ENCODE peak calls at places on chromosome 14, in ten cellular contexts. E, R, X, A, F, J, W, T, N and S are unnamed samples.

GRCh38 chr14:81751198-81751597 is 217.5 kb upstream of the SEL1L start:
- DNase-seq in E (no peak), R (no peak), X (no peak), A (no peak), F (no peak), J (no peak), W (no peak), T (no peak), N (no peak), S (no peak)

GRCh38 chr14:97022741-97023140 is 225.6 kb downstream of the VRK1 start:
- DNase-seq in E (no peak), R (no peak), X (no peak), A (no peak), F (no peak), J (no peak), W (no peak), T (no peak), N (no peak), S (no peak)

GRCh38 chr14:97369901-97370300 is 572.7 kb downstream of the VRK1 start:
- DNase-seq in E (no peak), R (no peak), X (no peak), A (no peak), F (peak), J (no peak), W (no peak), T (no peak), N (no peak), S (no peak)

GRCh38 chr14:64112859-64113258 is 181.3 kb downstream of the ESR2 start:
- DNase-seq in E (no peak), R (no peak), X (no peak), A (no peak), F (peak), J (no peak), W (no peak), T (no peak), N (peak), S (no peak)

GRCh38 chr14:63852817-63853730 is at the start of gene SYNE2:
- DNase-seq in E (peak), R (no peak), X (no peak), A (peak), F (peak), J (no peak), W (peak), T (peak), N (peak), S (no peak)

GRCh38 chr14:89748004-89748403 is 206.5 kb downstream of the EFCAB11 start:
- DNase-seq in E (no peak), R (no peak), X (no peak), A (no peak), F (no peak), J (no peak), W (no peak), T (no peak), N (no peak), S (no peak)

GRCh38 chr14:37583358-37584210 is 11.5 kb downstream of the FOXA1 start:
- DNase-seq in E (no peak), R (no peak), X (no peak), A (peak), F (no peak), J (no peak), W (peak), T (no peak), N (no peak), S (no peak)

GRCh38 chr14:73784988-73785313 is 66.7 kb upstream of the PTGR2 start:
- DNase-seq in E (no peak), R (no peak), X (no peak), A (no peak), F (no peak), J (no peak), W (no peak), T (no peak), N (no peak), S (no peak)

GRCh38 chr14:104638190-104638589 is 33.6 kb upstream of the TMEM179 start:
- DNase-seq in E (no peak), R (no peak), X (no peak), A (no peak), F (no peak), J (no peak), W (no peak), T (no peak), N (no peak), S (no peak)

DNA sequence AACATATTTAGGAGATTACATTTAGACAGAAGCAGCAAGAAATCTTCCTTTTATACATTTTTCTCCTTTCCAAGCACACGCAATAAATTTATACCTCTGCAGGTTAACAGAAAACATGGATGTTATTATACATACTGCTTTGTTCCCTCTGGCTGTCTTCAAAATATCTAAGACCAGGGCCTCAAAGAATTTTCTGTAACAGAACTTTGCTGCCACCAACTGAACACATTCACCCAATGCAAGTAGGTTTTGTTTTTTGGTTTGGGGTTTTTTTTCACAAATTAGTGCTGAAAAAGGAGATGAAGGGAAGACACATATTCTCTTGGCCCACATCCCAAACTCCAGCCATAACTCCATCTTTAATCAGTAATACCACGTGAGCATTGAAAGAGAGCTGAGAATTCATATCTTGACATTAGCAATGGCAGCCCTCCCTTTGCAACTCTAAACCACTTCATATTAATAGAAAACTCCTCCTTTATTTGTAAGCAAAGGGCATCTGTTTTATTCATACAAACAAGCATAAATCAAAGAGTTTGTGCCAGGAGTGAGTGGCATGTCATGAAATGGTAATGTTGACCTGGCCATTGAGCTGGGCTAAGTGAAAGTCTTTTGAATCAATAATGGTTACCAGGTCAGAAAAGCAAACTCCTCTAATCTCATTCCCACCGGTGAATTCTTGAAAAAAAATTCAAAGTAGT is 150.8 kb upstream of the FSCB start:
- DNase-seq in E (no peak), R (peak), X (no peak), A (peak), F (peak), J (peak), W (no peak), T (no peak), N (peak), S (no peak)
- TF ChIP-seq CTCF in E (no peak), R (peak), X (peak), A (peak), F (peak), J (peak), W (peak), T (no peak), N (no peak), S (no peak)

GRCh38 chr14:35384386-35385041 is 20.0 kb downstream of the NFKBIA start:
- DNase-seq in E (no peak), R (peak), X (no peak), A (peak), F (peak), J (no peak), W (no peak), T (no peak), N (no peak), S (no peak)
- TF ChIP-seq CTCF in E (no peak), R (peak), X (no peak), A (no peak), F (no peak), J (peak), W (no peak), T (no peak), N (no peak), S (no peak)

GRCh38 chr14:69571449-69571878 is 3.2 kb downstream of the CCDC177 start:
- DNase-seq in E (no peak), R (no peak), X (no peak), A (peak), F (no peak), J (no peak), W (no peak), T (no peak), N (no peak), S (no peak)

GRCh38 chr14:69570836-69571330 is 3.8 kb downstream of the CCDC177 start:
- DNase-seq in E (no peak), R (no peak), X (no peak), A (no peak), F (no peak), J (no peak), W (no peak), T (no peak), N (no peak), S (no peak)

GRCh38 chr14:69572634-69573135 is 2.0 kb downstream of the CCDC177 start:
- DNase-seq in E (no peak), R (no peak), X (no peak), A (peak), F (no peak), J (no peak), W (no peak), T (no peak), N (no peak), S (no peak)

GRCh38 chr14:69573205-69573840 is 1.3 kb downstream of the CCDC177 start:
- DNase-seq in E (no peak), R (no peak), X (no peak), A (peak), F (no peak), J (no peak), W (no peak), T (no peak), N (no peak), S (no peak)

DNA sequence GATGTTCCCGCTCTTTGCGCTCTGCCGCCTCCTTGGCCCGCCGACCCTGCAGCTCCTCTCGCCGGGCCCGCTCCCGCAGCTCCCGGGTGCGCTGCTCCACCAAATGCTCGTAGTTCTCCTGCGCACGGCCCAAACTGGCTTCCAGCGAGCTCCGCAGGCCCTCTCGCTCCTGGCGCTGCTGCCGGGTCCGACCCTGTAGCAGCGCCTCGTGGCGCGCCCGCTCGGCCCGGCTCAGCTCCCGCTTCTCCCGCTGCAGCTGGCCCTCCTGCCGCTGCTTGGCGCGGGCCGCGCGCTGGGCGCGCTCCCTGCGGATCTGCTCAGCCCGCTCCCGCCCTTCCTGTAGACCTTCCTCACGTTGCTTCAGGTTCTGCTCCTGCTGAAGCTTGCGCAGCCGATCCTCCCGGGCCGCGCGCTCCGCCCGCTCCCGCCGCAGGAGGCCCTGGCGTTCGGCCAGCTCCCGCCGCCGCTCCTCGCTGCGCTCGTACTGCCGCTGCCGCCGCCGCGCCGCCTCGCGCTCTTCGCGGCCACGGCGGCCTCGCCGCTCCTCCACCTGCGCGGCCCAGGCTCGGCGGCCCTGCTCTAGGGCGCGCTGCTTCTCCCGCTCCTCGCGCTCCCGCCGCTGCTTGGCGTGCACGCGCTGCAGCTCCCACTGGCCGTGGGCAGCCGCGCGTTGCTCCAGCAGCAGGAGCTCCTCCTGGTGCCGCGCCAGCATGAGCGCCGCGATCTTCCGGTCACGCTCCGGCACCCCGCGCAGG is 2.6 kb downstream of the CCDC177 start:
- DNase-seq in E (no peak), R (no peak), X (no peak), A (peak), F (no peak), J (no peak), W (no peak), T (no peak), N (peak), S (no peak)
- TF ChIP-seq CTCF in E (no peak), R (no peak), X (no peak), A (no peak), F (no peak), J (no peak), W (no peak), T (no peak), N (no peak), S (no peak)

DNA sequence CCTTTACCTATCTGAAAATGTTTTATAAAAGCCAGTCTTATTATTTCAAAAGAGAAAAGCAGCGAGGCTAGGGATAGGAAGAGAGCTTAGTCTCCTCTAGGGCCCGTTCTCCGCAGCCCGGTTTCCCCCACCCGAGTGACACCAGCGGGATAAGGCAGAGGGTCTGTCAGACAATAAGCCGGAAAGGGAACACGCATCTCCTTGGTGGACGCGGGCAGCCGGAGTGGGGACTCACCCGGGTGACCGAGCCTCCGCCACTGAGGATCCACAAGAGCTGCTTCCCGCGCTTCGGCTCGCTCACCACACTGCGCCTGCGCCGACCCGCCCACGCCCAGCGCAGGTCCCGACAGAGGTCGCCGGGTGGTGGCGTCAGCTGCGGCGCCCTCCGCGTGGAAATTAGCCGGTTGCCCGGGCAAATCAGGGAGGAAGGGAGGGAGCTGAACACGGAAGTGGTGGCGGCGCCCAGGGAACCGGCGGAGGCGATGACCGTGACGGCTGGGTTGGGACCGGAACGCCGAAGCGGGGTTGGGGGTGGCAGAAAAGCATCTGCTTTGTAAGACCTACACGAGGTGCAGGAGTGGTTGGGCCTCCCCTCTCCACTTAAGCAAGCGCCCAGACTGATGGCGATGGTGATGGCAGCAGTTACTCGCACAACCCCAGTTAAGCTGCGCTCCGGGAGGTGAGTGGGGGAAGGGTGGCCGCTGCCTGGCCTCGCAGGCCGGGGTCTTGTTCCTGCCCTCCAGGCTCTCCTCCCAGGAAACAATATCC is at the start of the genes SOCS4 and WDHD1:
- DNase-seq in E (peak), R (peak), X (peak), A (peak), F (peak), J (peak), W (peak), T (peak), N (peak), S (peak)
- TF ChIP-seq CTCF in E (peak), R (peak), X (peak), A (no peak), F (no peak), J (no peak), W (no peak), T (no peak), N (no peak), S (no peak)